ENCODE peak calls at places on chromosomes 16 and 17, in five cellular contexts. L, W, O, R and P are unnamed samples. For H3K4me1, the result is how much of the 10 kb centered on the place peaks cover.

GRCh38 chr17:40268141-40268712 is 19.5 kb upstream of the CDC6 start:
- DNase-seq in R (no peak), L (no peak), W (no peak), O (no peak), P (no peak)

GRCh38 chr17:35630530-35631148 is 43.5 kb downstream of the AP2B1 start:
- DNase-seq in O (no peak), L (no peak), W (no peak), R (no peak), P (no peak)

GRCh38 chr17:10754109-10754508 is 24.3 kb upstream of the TMEM220 start:
- DNase-seq in W (no peak), R (no peak), L (no peak), O (peak), P (no peak)

GRCh38 chr16:55539049-55539448 is 27.4 kb upstream of the CAPNS2 start:
- DNase-seq in O (no peak), R (no peak), L (no peak), W (no peak), P (no peak)

GRCh38 chr16:81804134-81804610 is 25.1 kb downstream of the PLCG2 start:
- DNase-seq in W (no peak), R (no peak), O (no peak), L (no peak), P (no peak)

GRCh38 chr17:10292057-10292931 is 80.5 kb downstream of the MYH13 start:
- DNase-seq in W (no peak), O (peak), L (no peak), R (no peak), P (peak)

GRCh38 chr16:78364501-78364900 is 265.0 kb downstream of the WWOX start:
- DNase-seq in W (no peak), R (no peak), O (no peak), L (no peak), P (no peak)

GRCh38 chr17:33080091-33080490 is 88.4 kb downstream of the SPACA3 start:
- DNase-seq in L (no peak), W (no peak), R (no peak), O (no peak), P (no peak)

GRCh38 chr16:87947356-87948118 is 3.7 kb upstream of the BANP start:
- DNase-seq in O (no peak), R (no peak), W (peak), L (no peak), P (no peak)

GRCh38 chr16:81451753-81452680 is 7.4 kb downstream of the CMIP start:
- DNase-seq in L (no peak), R (peak), W (peak), O (no peak), P (no peak)

GRCh38 chr17:81003711-81004335 is 12.2 kb downstream of the CHMP6 start:
- DNase-seq in W (no peak), L (no peak), R (no peak), O (no peak), P (no peak)

DNA sequence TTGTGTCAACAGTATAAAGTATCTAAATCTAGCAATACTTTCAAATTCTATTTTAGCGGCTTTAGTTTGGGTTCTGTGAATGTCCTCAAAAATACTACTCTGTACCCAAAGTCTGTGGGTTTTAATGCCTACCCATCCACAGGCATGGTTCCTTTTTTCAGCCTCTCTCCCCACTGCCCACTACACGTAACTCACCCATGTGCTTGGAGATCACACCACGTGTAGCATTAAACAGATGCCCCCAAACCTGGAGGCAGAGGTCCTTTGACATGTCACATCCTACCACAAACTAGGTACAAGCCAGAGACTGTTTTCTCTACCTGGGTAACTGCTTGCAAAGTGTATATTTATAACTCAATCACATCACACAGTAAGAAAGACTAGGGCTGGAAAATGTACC is 5.4 kb downstream of the DYNC1LI2 start:
- DNase-seq in R (no peak), W (no peak), O (no peak), L (no peak), P (no peak)
- H3K4me1 ChIP-seq in R (under half), W (half or more), O (under half), L (under half), P (under half)

GRCh38 chr17:44830359-44831269 is 527 bp upstream of the GJC1 start:
- DNase-seq in R (peak), W (no peak), L (no peak), O (no peak), P (no peak)
- H3K27ac ChIP-seq in R (no peak), W (peak), L (peak), O (no peak), P (peak)

GRCh38 chr17:45061606-45062205 is 589 bp downstream of the NMT1 start:
- DNase-seq in R (no peak), O (no peak), W (no peak), L (no peak), P (no peak)

GRCh38 chr17:45060382-45060823 is 714 bp upstream of the NMT1 start:
- DNase-seq in W (no peak), L (no peak), O (no peak), R (no peak), P (no peak)

GRCh38 chr17:45063198-45063597 is 2.1 kb downstream of the NMT1 start:
- DNase-seq in R (no peak), L (no peak), O (no peak), W (no peak), P (no peak)

GRCh38 chr17:45060824-45061605 is at the start of gene NMT1:
- DNase-seq in L (peak), O (peak), W (peak), R (peak), P (peak)
- H3K4me1 ChIP-seq in L (under half), O (under half), W (half or more), R (under half), P (under half)

GRCh38 chr17:7217113-7217987 is 2.3 kb downstream of the DLG4 start:
- DNase-seq in L (no peak), W (no peak), O (peak), R (no peak), P (peak)

GRCh38 chr17:7215136-7215638 is 4.4 kb downstream of the DLG4 start:
- DNase-seq in L (no peak), R (no peak), O (no peak), W (no peak), P (no peak)

GRCh38 chr17:7216242-7217112 is 3.2 kb downstream of the DLG4 start:
- DNase-seq in R (no peak), O (no peak), W (no peak), L (no peak), P (peak)

GRCh38 chr17:7214300-7215135 is 5.1 kb downstream of the DLG4 start:
- DNase-seq in O (peak), R (peak), W (peak), L (peak), P (peak)

DNA sequence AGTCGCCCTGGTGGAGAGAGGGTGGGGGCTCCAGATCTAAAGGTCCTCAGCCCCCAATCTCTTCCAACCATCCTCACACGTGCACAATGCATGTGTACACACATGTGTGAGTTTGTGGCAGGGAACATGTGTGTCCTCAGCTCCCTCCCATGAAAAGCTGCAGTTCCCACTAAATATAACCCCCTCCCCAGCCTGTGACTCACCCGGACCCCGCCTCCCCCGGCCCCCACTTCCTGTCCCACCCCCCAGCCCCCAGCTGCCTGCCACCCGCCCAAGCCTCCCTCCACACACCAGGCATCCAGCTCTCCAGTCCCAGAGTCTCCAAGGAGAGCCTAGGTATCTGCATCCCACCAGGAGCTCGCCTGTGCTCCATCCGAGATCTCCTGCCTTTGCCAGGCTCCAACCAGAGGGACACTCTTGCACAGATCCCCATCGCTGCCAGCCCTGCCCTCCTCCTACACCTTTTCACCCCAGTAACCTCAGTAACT is 3.9 kb downstream of the DLG4 start:
- DNase-seq in O (no peak), R (no peak), L (no peak), W (no peak), P (peak)
- H3K27ac ChIP-seq in O (peak), R (peak), L (peak), W (peak), P (peak)

GRCh38 chr16:85579883-85580607 is 33.1 kb upstream of the GSE1 start:
- DNase-seq in L (no peak), O (no peak), R (no peak), W (no peak), P (no peak)

GRCh38 chr16:85577899-85578598 is 35.1 kb upstream of the GSE1 start:
- DNase-seq in L (no peak), R (no peak), W (no peak), O (no peak), P (no peak)

GRCh38 chr16:85580684-85581083 is 32.4 kb upstream of the GSE1 start:
- DNase-seq in W (no peak), O (no peak), R (no peak), L (no peak), P (no peak)

GRCh38 chr16:85578599-85578948 is 34.5 kb upstream of the GSE1 start:
- DNase-seq in R (no peak), W (no peak), L (no peak), O (no peak), P (no peak)

DNA sequence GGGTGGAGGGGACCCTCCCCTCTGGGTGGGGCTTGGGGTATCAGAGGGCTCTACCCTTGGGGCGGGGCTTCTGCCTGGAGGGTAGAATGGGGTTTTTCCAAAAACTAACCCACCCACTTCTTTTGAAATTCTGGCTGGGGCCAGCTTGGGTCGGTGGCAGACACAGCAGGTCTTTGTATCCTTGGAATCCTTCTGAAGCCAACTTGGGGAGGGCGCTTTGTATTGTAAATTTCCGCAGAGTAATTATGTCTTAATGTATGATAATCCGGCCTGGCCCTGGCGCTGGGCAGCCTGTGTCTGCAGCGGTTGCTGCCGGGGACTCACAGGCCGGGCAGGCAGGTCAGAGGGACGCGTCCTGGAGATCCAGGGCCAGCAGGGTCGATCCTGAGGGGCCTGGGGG is 33.9 kb upstream of the GSE1 start:
- DNase-seq in R (no peak), W (no peak), O (no peak), L (no peak), P (no peak)
- H3K4me1 ChIP-seq in R (under half), W (under half), O (under half), L (under half), P (under half)

GRCh38 chr17:21168555-21168865 is 41.7 kb downstream of the DHRS7B start:
- DNase-seq in L (no peak), R (no peak), O (no peak), W (no peak), P (no peak)

GRCh38 chr17:21167303-21167702 is 40.5 kb downstream of the DHRS7B start:
- DNase-seq in O (no peak), W (no peak), L (no peak), R (no peak), P (no peak)

GRCh38 chr17:21166599-21167265 is 40.0 kb downstream of the DHRS7B start:
- DNase-seq in W (no peak), O (no peak), R (no peak), L (no peak), P (no peak)

GRCh38 chr17:21164226-21165019 is 37.7 kb downstream of the DHRS7B start:
- DNase-seq in R (no peak), W (no peak), L (no peak), O (no peak), P (no peak)

GRCh38 chr17:21165922-21166598 is 39.3 kb downstream of the DHRS7B start:
- DNase-seq in O (no peak), R (no peak), L (no peak), W (no peak), P (peak)
- H3K27ac ChIP-seq in O (peak), R (no peak), L (peak), W (peak), P (peak)

DNA sequence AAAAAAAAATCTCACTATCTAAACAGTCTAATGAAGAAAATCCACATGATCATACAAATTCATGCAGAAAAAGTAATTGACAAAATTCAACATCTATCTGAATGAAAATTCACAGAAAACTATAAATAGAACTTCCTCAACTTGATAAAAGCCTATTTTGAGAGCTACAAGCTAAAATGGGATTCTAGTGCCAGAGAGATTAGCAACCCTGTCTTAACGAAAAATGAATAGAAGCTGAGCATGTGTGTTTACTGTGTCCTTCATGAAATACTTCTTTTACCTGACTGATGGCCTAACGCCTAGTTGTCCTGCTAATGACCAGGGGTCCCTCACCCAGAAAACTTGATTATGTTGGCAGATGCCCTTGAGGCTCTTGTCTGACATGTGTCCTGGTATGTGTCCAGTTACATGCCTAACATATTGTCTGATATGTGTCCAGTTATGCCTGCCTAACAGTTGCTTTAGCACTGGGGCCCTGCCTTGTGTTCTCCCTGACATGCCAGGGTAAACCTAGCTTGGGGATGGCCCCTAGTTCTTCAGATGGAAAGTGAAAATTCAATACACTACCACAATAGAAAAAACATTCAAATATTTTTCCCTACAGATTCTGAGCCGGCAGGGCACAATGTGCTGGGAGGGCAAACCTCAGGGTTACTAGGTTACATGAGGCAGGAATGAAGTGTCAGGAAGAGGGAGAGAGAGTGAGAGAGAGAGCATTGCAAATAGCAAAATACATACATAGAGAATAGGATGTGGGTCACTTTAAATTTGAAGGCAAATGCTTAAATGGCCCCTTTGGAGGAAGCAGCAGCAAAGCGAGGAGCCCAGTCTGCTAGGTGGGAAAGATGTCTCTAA is 834.0 kb downstream of the CDH11 start:
- DNase-seq in O (no peak), W (no peak), R (no peak), L (no peak), P (no peak)
- H3K4me1 ChIP-seq in O (under half), W (under half), R (under half), L (under half), P (under half)

GRCh38 chr17:8900626-8901585 is 33.4 kb upstream of the PIK3R6 start:
- DNase-seq in O (no peak), R (no peak), W (no peak), L (no peak), P (peak)
- H3K27ac ChIP-seq in O (no peak), R (peak), W (no peak), L (no peak), P (no peak)

GRCh38 chr17:45977506-45977824 is 21.6 kb upstream of the STH start:
- DNase-seq in W (no peak), R (no peak), L (no peak), O (no peak), P (no peak)

GRCh38 chr17:45979137-45979536 is 19.9 kb upstream of the STH start:
- DNase-seq in O (no peak), L (no peak), R (no peak), W (no peak), P (no peak)

GRCh38 chr17:45976391-45976754 is 22.7 kb upstream of the STH start:
- DNase-seq in W (no peak), O (no peak), L (no peak), R (no peak), P (no peak)

GRCh38 chr17:45976755-45977505 is 22.1 kb upstream of the STH start:
- DNase-seq in L (no peak), W (no peak), O (no peak), R (no peak), P (no peak)

GRCh38 chr17:45977976-45978626 is 20.9 kb upstream of the STH start:
- DNase-seq in W (no peak), L (no peak), R (no peak), O (no peak), P (no peak)
- H3K4me1 ChIP-seq in W (under half), L (under half), R (under half), O (under half), P (under half)